ENCODE peak calls at places on chromosomes 3 and 15, in six cellular contexts. Z is body of pancreas, P is GM12892, C is right lobe of liver, V is gastrocnemius medialis, Q is HCT116. Y is an unnamed sample.
A peak's percentile ranks its signal among the peaks of the same experiment; 100 is the strongest.

GRCh38 chr15:59892995-59893394 is 111.1 kb upstream of the FOXB1 start:
- DNase-seq in Z (no peak), P (no peak), C (no peak), V (no peak), Q (no peak), Y (no peak)

GRCh38 chr15:87877114-87877810 is 379.3 kb downstream of the NTRK3 start:
- DNase-seq in Z (no peak), P (no peak), C (no peak), V (no peak), Q (no peak), Y (no peak)

GRCh38 chr15:101188517-101189340 is 63.1 kb downstream of the CHSY1 start:
- DNase-seq in Z (no peak), P (no peak), C (no peak), V (no peak), Q (no peak), Y (peak; percentile 71)

GRCh38 chr3:173894-174293 is 22.7 kb upstream of the CHL1 start:
- DNase-seq in Z (no peak), P (no peak), C (no peak), V (no peak), Q (no peak), Y (no peak)

GRCh38 chr15:32688151-32688639 is 29.6 kb upstream of the GREM1 start:
- DNase-seq in Z (peak; percentile 75), P (no peak), C (peak; percentile 76), V (no peak), Q (no peak), Y (no peak)

GRCh38 chr3:71380096-71380495 is 203.4 kb downstream of the FOXP1 start:
- DNase-seq in Z (no peak), P (no peak), C (peak; percentile 70), V (peak; percentile 66), Q (no peak), Y (no peak)

GRCh38 chr3:16723994-16724393 is 118.8 kb upstream of the DAZL start:
- DNase-seq in Z (no peak), P (no peak), C (no peak), V (no peak), Q (peak; percentile 4), Y (no peak)

GRCh38 chr3:70849911-70850699 is 537.7 kb upstream of the MDFIC2 start:
- DNase-seq in Z (no peak), P (no peak), C (peak; percentile 45), V (peak; percentile 11), Q (peak; percentile 3), Y (peak; percentile 94)

GRCh38 chr15:28125673-28126651 is 26.8 kb upstream of the OCA2 start:
- DNase-seq in Z (no peak), P (no peak), C (no peak), V (no peak), Q (peak; percentile 33), Y (peak; percentile 61)

GRCh38 chr3:2544212-2544611 is 445.5 kb downstream of the CNTN4 start:
- DNase-seq in Z (no peak), P (no peak), C (no peak), V (no peak), Q (no peak), Y (no peak)

GRCh38 chr3:29644261-29644660 is 363.4 kb downstream of the RBMS3 start:
- DNase-seq in Z (no peak), P (no peak), C (no peak), V (no peak), Q (no peak), Y (no peak)

GRCh38 chr3:55937301-55937700 is 450.2 kb upstream of the WNT5A start:
- DNase-seq in Z (no peak), P (no peak), C (no peak), V (no peak), Q (no peak), Y (no peak)

GRCh38 chr3:160566499-160566898 is 1.1 kb upstream of the KPNA4 start:
- DNase-seq in Z (no peak), P (no peak), C (no peak), V (no peak), Q (no peak), Y (no peak)

GRCh38 chr3:126004692-126005091 is 35.7 kb downstream of the ROPN1B start:
- DNase-seq in Z (no peak), P (no peak), C (no peak), V (no peak), Q (no peak), Y (no peak)

GRCh38 chr3:157369712-157370447 is 66.8 kb upstream of the PTX3 start:
- DNase-seq in Z (peak; percentile 36), P (no peak), C (no peak), V (no peak), Q (no peak), Y (peak; percentile 24)

GRCh38 chr3:10274601-10275000 is 18.1 kb downstream of the GHRL start:
- DNase-seq in Z (no peak), P (no peak), C (no peak), V (no peak), Q (no peak), Y (no peak)

GRCh38 chr3:40120816-40121215 is 188.7 kb upstream of the EIF1B start:
- DNase-seq in Z (no peak), P (no peak), C (no peak), V (no peak), Q (no peak), Y (no peak)

GRCh38 chr15:54428596-54428995 is 450.4 kb downstream of the UNC13C start:
- DNase-seq in Z (no peak), P (no peak), C (no peak), V (no peak), Q (no peak), Y (no peak)
- TF ChIP-seq POLR2A in Z (no peak), P (no peak), C (no peak), V (no peak), Q (no peak), Y (no peak)

DNA sequence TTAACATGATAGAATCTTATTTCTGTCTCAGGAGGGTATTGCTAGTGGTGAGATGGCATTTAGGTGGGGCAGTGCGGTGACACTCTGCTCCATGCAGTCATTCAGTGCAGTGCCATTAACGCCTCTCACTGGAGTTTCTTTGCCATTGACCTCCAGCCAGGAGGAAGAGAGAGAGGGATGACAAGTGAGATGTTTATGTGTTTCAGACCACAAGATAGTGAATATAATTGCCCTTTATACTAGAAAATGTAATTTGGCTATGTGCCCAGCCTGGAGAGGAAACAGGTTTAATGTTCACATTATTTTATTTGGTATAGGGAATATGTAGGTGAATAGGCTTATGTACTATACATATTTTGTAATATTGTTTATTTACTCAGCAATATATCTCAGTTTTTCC is 84.5 kb downstream of the ZIC1 start:
- DNase-seq in Z (no peak), P (no peak), C (no peak), V (no peak), Q (peak; percentile 0), Y (peak; percentile 3)
- TF ChIP-seq POLR2A in Z (no peak), P (no peak), C (no peak), V (no peak), Q (no peak), Y (no peak)

GRCh38 chr15:24075420-24076089 is 388.4 kb upstream of the NDN start:
- DNase-seq in Z (no peak), P (no peak), C (no peak), V (no peak), Q (no peak), Y (no peak)
- TF ChIP-seq POLR2A in Z (no peak), P (no peak), C (no peak), V (no peak), Q (no peak), Y (no peak)

GRCh38 chr3:105866656-105867653 is 1.9 kb downstream of the CBLB start:
- DNase-seq in Z (no peak), P (peak; percentile 11), C (no peak), V (no peak), Q (no peak), Y (peak; percentile 89)
- TF ChIP-seq POLR2A in Z (no peak), P (no peak), C (no peak), V (no peak), Q (no peak), Y (peak; percentile 27)

DNA sequence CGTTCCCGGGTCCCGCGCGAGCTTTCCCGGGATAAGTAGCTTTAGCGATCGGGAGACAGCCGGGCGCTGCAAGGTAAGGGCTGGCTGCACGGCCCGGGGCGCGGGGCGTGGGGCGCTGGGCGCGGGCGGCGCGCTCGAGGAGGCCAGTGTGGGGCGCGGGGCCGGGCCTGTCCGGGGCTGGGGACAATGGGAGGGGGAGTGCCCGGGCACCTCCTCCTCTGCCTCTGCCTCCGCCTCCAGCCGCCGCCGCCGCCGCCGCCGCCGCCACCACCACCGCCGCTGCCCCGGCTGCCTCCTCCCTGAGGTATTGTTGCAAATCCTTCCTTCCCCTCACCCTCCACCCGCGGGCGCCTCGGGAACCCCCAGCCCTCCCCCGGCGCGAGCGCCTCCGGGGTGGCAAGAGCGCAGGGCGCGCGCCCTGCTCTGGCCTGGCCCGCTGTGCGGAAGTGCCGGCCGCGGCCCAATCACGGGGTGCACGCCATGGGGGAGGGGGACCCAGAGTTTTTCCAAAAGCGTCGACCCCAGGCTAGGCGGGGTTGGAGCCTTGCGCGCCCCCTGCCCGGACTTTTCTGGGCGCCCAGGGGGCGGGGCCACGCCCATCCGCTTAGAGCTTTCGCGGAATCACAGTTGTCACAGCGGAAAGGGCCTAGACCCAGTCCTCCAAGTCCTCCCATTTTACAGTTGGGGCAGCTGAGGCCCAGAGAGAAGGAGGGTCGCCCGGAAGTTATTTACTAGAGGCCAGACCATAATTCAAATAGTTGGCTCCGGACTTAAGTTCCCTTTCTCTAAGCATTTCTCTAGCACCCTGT is at the start of gene LPP:
- DNase-seq in Z (peak; percentile 79), P (peak; percentile 43), C (peak; percentile 88), V (peak; percentile 76), Q (no peak), Y (peak; percentile 45)
- TF ChIP-seq POLR2A in Z (peak; percentile 63), P (no peak), C (peak; percentile 76), V (peak; percentile 78), Q (peak; percentile 15), Y (peak; percentile 15)

GRCh38 chr15:69452702-69453513 is at the start of gene RPLP1:
- DNase-seq in Z (peak; percentile 97), P (peak; percentile 79), C (peak; percentile 97), V (peak; percentile 97), Q (peak; percentile 81), Y (peak; percentile 95)
- TF ChIP-seq POLR2A in Z (peak; percentile 87), P (peak; percentile 100), C (peak; percentile 88), V (peak; percentile 97), Q (peak; percentile 99), Y (peak; percentile 100)

GRCh38 chr3:113952921-113953320 is 5.1 kb downstream of the ZDHHC23 start:
- DNase-seq in Z (no peak), P (no peak), C (no peak), V (no peak), Q (no peak), Y (no peak)

GRCh38 chr3:113947372-113948014 is at the start of gene ZDHHC23:
- DNase-seq in Z (peak; percentile 91), P (peak; percentile 53), C (peak; percentile 96), V (peak; percentile 78), Q (peak; percentile 43), Y (peak; percentile 36)

GRCh38 chr3:113953677-113954076 is 5.9 kb downstream of the ZDHHC23 start:
- DNase-seq in Z (no peak), P (no peak), C (no peak), V (no peak), Q (no peak), Y (peak; percentile 33)

GRCh38 chr3:113946831-113947230 is 982 bp upstream of the ZDHHC23 start:
- DNase-seq in Z (no peak), P (no peak), C (no peak), V (no peak), Q (no peak), Y (no peak)

GRCh38 chr3:113948015-113948917 is 453 bp downstream of the ZDHHC23 start:
- DNase-seq in Z (peak; percentile 57), P (peak; percentile 51), C (peak; percentile 88), V (peak; percentile 17), Q (no peak), Y (peak; percentile 9)
- TF ChIP-seq POLR2A in Z (no peak), P (no peak), C (no peak), V (no peak), Q (no peak), Y (no peak)